ENCODE peak calls at places on chromosomes 2 and 18, in eight cellular contexts. U is thoracic aorta, K is fibroblast of villous mesenchyme, D is NCI-H748 treated with DMSO at 0.1 percent for 48 hours, C is posterior cingulate gyrus, V is NCI-H1092 treated with DMSO at 0.1 percent for 48 hours, Z is breast epithelium, Q is left cardiac atrium. P is an unnamed sample.

GRCh38 chr2:166762746-166763145 is 125.5 kb upstream of the XIRP2 start:
- DNase-seq in U (no peak), K (no peak), D (no peak), C (no peak), V (no peak), Z (no peak), Q (no peak), P (no peak)

GRCh38 chr18:73136134-73136533 is 268.3 kb upstream of the NETO1 start:
- DNase-seq in U (no peak), K (no peak), D (peak), C (no peak), V (peak), Z (no peak), Q (no peak), P (no peak)

GRCh38 chr2:43102366-43103092 is 123.9 kb downstream of the ZFP36L2 start:
- DNase-seq in U (no peak), K (peak), D (no peak), C (no peak), V (no peak), Z (no peak), Q (peak), P (peak)

GRCh38 chr2:18455256-18455862 is 105.1 kb downstream of the RDH14 start:
- DNase-seq in U (no peak), K (peak), D (no peak), C (peak), V (no peak), Z (no peak), Q (no peak), P (no peak)

GRCh38 chr2:84613082-84613481 is 96.8 kb downstream of the DNAH6 start:
- DNase-seq in U (no peak), K (no peak), D (no peak), C (no peak), V (no peak), Z (no peak), Q (no peak), P (no peak)

GRCh38 chr2:157938556-157938955 is 62.4 kb upstream of the ACVR1 start:
- DNase-seq in U (no peak), K (peak), D (no peak), C (no peak), V (no peak), Z (no peak), Q (no peak), P (no peak)

GRCh38 chr2:40242315-40242714 is 209.6 kb downstream of the SLC8A1 start:
- DNase-seq in U (no peak), K (no peak), D (peak), C (no peak), V (peak), Z (no peak), Q (no peak), P (no peak)

GRCh38 chr2:43319541-43319940 is 93.1 kb upstream of the ZFP36L2 start:
- DNase-seq in U (no peak), K (peak), D (no peak), C (no peak), V (no peak), Z (no peak), Q (no peak), P (no peak)

GRCh38 chr18:22385718-22386117 is 32.0 kb downstream of the CTAGE1 start:
- DNase-seq in U (no peak), K (peak), D (no peak), C (no peak), V (no peak), Z (no peak), Q (no peak), P (no peak)

GRCh38 chr18:50734886-50735285 is 84.9 kb downstream of the MRO start:
- DNase-seq in U (no peak), K (no peak), D (no peak), C (no peak), V (no peak), Z (no peak), Q (no peak), P (no peak)

GRCh38 chr2:220001693-220002260 is 374.3 kb downstream of the SLC4A3 start:
- DNase-seq in U (no peak), K (peak), D (no peak), C (no peak), V (no peak), Z (no peak), Q (no peak), P (no peak)

GRCh38 chr2:138433995-138434991 is 67.3 kb upstream of the SPOPL start:
- DNase-seq in U (no peak), K (no peak), D (no peak), C (no peak), V (no peak), Z (no peak), Q (no peak), P (no peak)

GRCh38 chr18:37492952-37493351 is 72.6 kb downstream of the CELF4 start:
- DNase-seq in U (no peak), K (no peak), D (no peak), C (no peak), V (no peak), Z (no peak), Q (no peak), P (no peak)

GRCh38 chr2:44273596-44273995 is 1.7 kb upstream of the SLC3A1 start:
- DNase-seq in U (no peak), K (peak), D (no peak), C (no peak), V (no peak), Z (no peak), Q (no peak), P (no peak)

GRCh38 chr2:209517436-209517835 is 93.6 kb downstream of the MAP2 start:
- DNase-seq in U (no peak), K (no peak), D (no peak), C (no peak), V (no peak), Z (no peak), Q (no peak), P (no peak)

GRCh38 chr18:49193252-49193651 is 242.5 kb upstream of the SMAD7 start:
- DNase-seq in U (no peak), K (no peak), D (no peak), C (no peak), V (no peak), Z (no peak), Q (no peak), P (no peak)

GRCh38 chr2:118607663-118608062 is 239.8 kb downstream of the EN1 start:
- DNase-seq in U (no peak), K (no peak), D (no peak), C (no peak), V (no peak), Z (no peak), Q (no peak), P (no peak)

GRCh38 chr2:43027103-43027482 is 199.3 kb downstream of the ZFP36L2 start:
- DNase-seq in U (no peak), K (no peak), D (no peak), C (peak), V (no peak), Z (no peak), Q (no peak), P (no peak)

GRCh38 chr2:102770506-102770905 is 8.7 kb downstream of the TMEM182 start:
- DNase-seq in U (no peak), K (no peak), D (no peak), C (no peak), V (no peak), Z (no peak), Q (no peak), P (no peak)